ENCODE peak calls at places on chromosomes 3 and 15, in eight cellular contexts. W is GM12865; V is adrenal gland; O is Kasumi-1; Z is amygdala; U is nephron progenitor cell; J is lung; T is activated CD4-positive, alpha-beta T cell treated with anti-CD3 and anti-CD28 coated beads, Interleukin-2, amount 50 U/mL, for 4 hours. R is an unnamed sample.

GRCh38 chr15:88896339-88897033 is 1.1 kb upstream of the HAPLN3 start:
- DNase-seq in W (no peak), V (no peak), O (no peak), Z (no peak), U (peak; percentile 39), J (no peak), T (no peak), R (no peak)

GRCh38 chr3:40079203-40079844 is 230.2 kb upstream of the EIF1B start:
- DNase-seq in W (no peak), V (no peak), O (no peak), Z (no peak), U (no peak), J (no peak), T (no peak), R (no peak)

GRCh38 chr3:133855772-133856171 is 39.9 kb downstream of the RAB6B start:
- DNase-seq in W (no peak), V (no peak), O (peak; percentile 84), Z (no peak), U (no peak), J (no peak), T (no peak), R (no peak)

GRCh38 chr3:12841085-12841969 is at the start of gene RPL32:
- DNase-seq in W (peak; percentile 97), V (peak; percentile 90), O (peak; percentile 97), Z (peak; percentile 80), U (peak; percentile 81), J (peak; percentile 90), T (peak; percentile 79), R (peak; percentile 97)

GRCh38 chr3:125231895-125232294 is 19.3 kb upstream of the SLC12A8 start:
- DNase-seq in W (no peak), V (no peak), O (no peak), Z (no peak), U (no peak), J (no peak), T (no peak), R (no peak)

GRCh38 chr3:181711325-181712135 is at the start of gene SOX2:
- DNase-seq in W (peak; percentile 33), V (peak; percentile 49), O (no peak), Z (peak; percentile 89), U (peak; percentile 88), J (peak; percentile 66), T (no peak), R (peak; percentile 94)

GRCh38 chr15:74340139-74340538 is 27.3 kb downstream of the CYP11A1 start:
- DNase-seq in W (no peak), V (peak; percentile 82), O (no peak), Z (no peak), U (no peak), J (no peak), T (no peak), R (no peak)

GRCh38 chr3:125496701-125497100 is 23.3 kb downstream of the SNX4 start:
- DNase-seq in W (no peak), V (no peak), O (no peak), Z (no peak), U (no peak), J (no peak), T (no peak), R (no peak)

GRCh38 chr15:78540135-78540954 is at the start of gene PSMA4:
- DNase-seq in W (peak; percentile 95), V (peak; percentile 94), O (peak; percentile 75), Z (peak; percentile 85), U (peak; percentile 94), J (peak; percentile 93), T (peak; percentile 93), R (peak; percentile 96)

GRCh38 chr3:99984139-99984538 is 130.2 kb downstream of the FILIP1L start:
- DNase-seq in W (no peak), V (no peak), O (no peak), Z (no peak), U (no peak), J (no peak), T (no peak), R (no peak)

R was measured in left kidney.